ENCODE peak calls at places on chromosome 7, in seven cellular contexts. D, R, P, F, G, Q and V are unnamed samples.

GRCh38 chr7:148397985-148398384 is 192.6 kb upstream of the C7orf33 start:
- DNase-seq in F (no peak), Q (no peak), R (no peak), G (no peak), D (no peak), P (no peak), V (no peak)

GRCh38 chr7:44285561-44285960 is 39.8 kb downstream of the CAMK2B start:
- DNase-seq in D (no peak), Q (no peak), P (no peak), G (no peak), R (peak), F (no peak), V (no peak)

GRCh38 chr7:137081276-137081675 is 212.8 kb downstream of the CHRM2 start:
- DNase-seq in P (no peak), G (no peak), R (no peak), D (no peak), F (no peak), Q (no peak), V (no peak)

GRCh38 chr7:117484988-117485655 is 5.3 kb downstream of the CFTR start:
- DNase-seq in G (no peak), P (no peak), F (no peak), Q (no peak), D (no peak), R (no peak), V (no peak)

GRCh38 chr7:52150952-52151351 is 834.3 kb upstream of the COBL start:
- DNase-seq in P (no peak), D (no peak), G (no peak), F (no peak), Q (no peak), R (no peak), V (no peak)

GRCh38 chr7:70143089-70144044 is 545.1 kb downstream of the AUTS2 start:
- DNase-seq in P (no peak), G (no peak), R (no peak), F (no peak), Q (no peak), D (no peak), V (no peak)

GRCh38 chr7:4771737-4772136 is 3.7 kb upstream of the AP5Z1 start:
- DNase-seq in G (no peak), R (no peak), F (no peak), Q (no peak), D (no peak), P (no peak), V (no peak)

GRCh38 chr7:133773601-133774000 is 353.5 kb upstream of the LRGUK start:
- DNase-seq in F (no peak), D (no peak), G (no peak), R (no peak), Q (no peak), P (no peak), V (no peak)

GRCh38 chr7:132930881-132931280 is 151.0 kb downstream of the CHCHD3 start:
- DNase-seq in F (no peak), G (no peak), R (no peak), D (no peak), P (no peak), Q (no peak), V (peak)

GRCh38 chr7:98202367-98203195 is 8.7 kb upstream of the BHLHA15 start:
- DNase-seq in F (no peak), D (no peak), Q (peak), G (no peak), P (no peak), R (peak), V (no peak)

GRCh38 chr7:7861211-7861633 is 107.4 kb upstream of the GLCCI1 start:
- DNase-seq in D (no peak), P (no peak), F (no peak), Q (no peak), R (no peak), G (peak), V (no peak)

GRCh38 chr7:142549007-142549406 is 200.3 kb upstream of the PRSS1 start:
- DNase-seq in Q (no peak), P (no peak), D (no peak), F (no peak), R (no peak), G (no peak), V (no peak)

GRCh38 chr7:2622869-2623697 is 8.7 kb upstream of the TTYH3 start:
- DNase-seq in R (peak), F (no peak), G (no peak), D (no peak), Q (peak), P (no peak), V (no peak)

GRCh38 chr7:129771928-129772479 is 160.5 kb downstream of the NRF1 start:
- DNase-seq in R (peak), D (no peak), Q (no peak), P (no peak), G (no peak), F (no peak), V (no peak)

GRCh38 chr7:10940748-10941358 is 32.8 kb upstream of the PHF14 start:
- DNase-seq in G (peak), R (no peak), Q (no peak), F (no peak), P (no peak), D (no peak), V (no peak)

GRCh38 chr7:114910787-114911186 is 11.1 kb upstream of the MDFIC start:
- DNase-seq in R (no peak), D (no peak), G (no peak), P (no peak), F (no peak), Q (no peak), V (no peak)

GRCh38 chr7:42128703-42129102 is 108.3 kb downstream of the GLI3 start:
- DNase-seq in F (no peak), G (no peak), D (no peak), R (no peak), P (no peak), Q (no peak), V (no peak)

GRCh38 chr7:4103352-4104091 is 578.6 kb upstream of the FOXK1 start:
- DNase-seq in F (no peak), D (no peak), Q (no peak), P (no peak), G (peak), R (peak), V (no peak)

GRCh38 chr7:78039791-78040776 is 241.5 kb downstream of the PHTF2 start:
- DNase-seq in F (no peak), G (peak), R (peak), Q (peak), D (peak), P (no peak), V (peak)

GRCh38 chr7:7858559-7858958 is 110.0 kb upstream of the GLCCI1 start:
- DNase-seq in D (no peak), Q (no peak), R (no peak), G (no peak), F (no peak), P (no peak), V (no peak)

GRCh38 chr7:101138149-101138870 is 11.4 kb downstream of the SERPINE1 start:
- DNase-seq in P (peak), R (no peak), D (peak), G (peak), Q (no peak), F (peak), V (peak)

GRCh38 chr7:101927389-101928306 is 110.2 kb downstream of the CUX1 start:
- DNase-seq in G (no peak), Q (no peak), P (no peak), F (no peak), D (no peak), R (peak), V (no peak)

GRCh38 chr7:115782716-115783460 is 247.7 kb downstream of the TFEC start:
- DNase-seq in D (no peak), R (no peak), Q (no peak), P (no peak), F (no peak), G (no peak), V (no peak)

GRCh38 chr7:77479536-77480088 is 57.5 kb upstream of the PTPN12 start:
- DNase-seq in Q (no peak), F (no peak), R (no peak), P (no peak), G (peak), D (no peak), V (no peak)

GRCh38 chr7:28315565-28316420 is 96.5 kb upstream of the CREB5 start:
- DNase-seq in Q (no peak), R (no peak), P (peak), D (peak), G (no peak), F (no peak), V (no peak)

GRCh38 chr7:97001656-97002554 is 3.4 kb upstream of the DLX6 start:
- DNase-seq in G (no peak), D (no peak), F (no peak), P (no peak), Q (no peak), R (no peak), V (no peak)

GRCh38 chr7:101911800-101912705 is 94.6 kb downstream of the CUX1 start:
- DNase-seq in P (no peak), F (no peak), G (no peak), D (peak), Q (no peak), R (peak), V (no peak)

GRCh38 chr7:129127601-129128000 is 16.9 kb upstream of the TSPAN33 start:
- DNase-seq in G (no peak), Q (no peak), R (no peak), D (no peak), P (no peak), F (no peak), V (no peak)

GRCh38 chr7:142788303-142789286 is 17.8 kb downstream of the PRSS2 start:
- DNase-seq in G (no peak), Q (no peak), D (no peak), F (no peak), R (no peak), P (no peak), V (no peak)

GRCh38 chr7:70408891-70409290 is 723.1 kb upstream of the GALNT17 start:
- DNase-seq in Q (no peak), G (no peak), P (no peak), D (no peak), R (no peak), F (no peak), V (no peak)

GRCh38 chr7:124879771-124880170 is 49.9 kb downstream of the POT1 start:
- DNase-seq in D (no peak), P (no peak), R (no peak), Q (no peak), G (no peak), F (no peak), V (no peak)

GRCh38 chr7:20219446-20220292 is 2.5 kb upstream of the MACC1 start:
- DNase-seq in Q (peak), G (no peak), F (peak), P (peak), R (peak), D (peak), V (peak)

GRCh38 chr7:88452648-88453047 is 146.0 kb upstream of the STEAP4 start:
- DNase-seq in D (no peak), G (no peak), F (no peak), R (no peak), P (no peak), Q (no peak), V (no peak)

GRCh38 chr7:77858278-77858677 is 59.7 kb downstream of the PHTF2 start:
- DNase-seq in R (no peak), G (no peak), Q (no peak), F (no peak), D (no peak), P (no peak), V (no peak)

GRCh38 chr7:48376263-48376662 is 205.0 kb downstream of the ABCA13 start:
- DNase-seq in Q (no peak), D (no peak), G (no peak), P (no peak), F (no peak), R (no peak), V (no peak)

GRCh38 chr7:50470250-50471163 is 20.4 kb upstream of the FIGNL1 start:
- DNase-seq in D (no peak), P (no peak), Q (no peak), F (no peak), R (peak), G (no peak), V (no peak)

GRCh38 chr7:158268851-158269535 is 318.6 kb downstream of the PTPRN2 start:
- DNase-seq in Q (no peak), G (no peak), D (no peak), F (no peak), R (peak), P (no peak), V (no peak)

GRCh38 chr7:64793106-64793755 is 997 bp upstream of the ZNF138 start:
- DNase-seq in G (no peak), P (no peak), D (no peak), F (no peak), R (no peak), Q (no peak), V (peak)

DNA sequence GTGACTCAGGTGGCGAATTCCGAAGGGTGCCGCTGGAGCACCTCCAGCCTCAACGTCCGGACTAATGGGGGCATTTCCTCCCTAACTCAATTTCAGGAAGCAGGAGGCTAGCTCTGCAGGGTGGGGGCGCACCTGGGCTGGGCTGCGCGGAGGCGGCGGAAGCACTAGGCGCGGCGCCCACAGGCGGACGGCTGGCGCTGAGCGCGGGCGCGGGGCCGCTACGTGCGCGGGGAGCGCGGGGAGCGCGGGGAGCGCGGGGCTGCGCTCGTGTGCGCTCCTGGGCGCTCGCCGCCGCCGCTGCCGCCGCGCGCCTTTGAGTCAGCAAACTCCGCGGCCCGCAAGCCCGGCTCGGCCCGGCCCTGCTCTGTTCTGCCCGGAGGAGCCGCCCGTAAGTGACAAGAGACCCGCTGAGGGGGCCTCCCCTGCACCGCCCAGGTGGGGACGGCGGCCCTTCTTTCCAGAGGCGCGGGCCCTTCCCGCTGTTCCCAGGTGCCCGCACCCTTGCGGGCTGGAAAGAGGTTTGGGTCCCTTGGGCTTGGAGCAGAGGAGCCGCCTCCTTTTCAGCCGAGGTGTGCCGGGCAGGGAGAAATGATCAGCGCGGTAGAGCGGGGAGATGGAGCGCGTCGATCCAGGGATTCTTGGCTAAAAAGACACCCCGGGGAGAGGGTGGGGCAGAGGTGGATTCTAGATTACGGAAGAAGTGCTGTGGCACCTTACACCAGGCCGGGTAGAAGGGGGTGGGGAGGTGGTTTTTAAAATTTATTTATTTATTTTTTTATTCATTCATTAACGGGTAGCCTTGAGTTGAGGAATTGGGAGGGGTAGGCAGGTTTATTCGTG is at the start of gene SNX10:
- DNase-seq in Q (peak), P (no peak), G (peak), D (peak), R (peak), F (no peak), V (peak)
- TF ChIP-seq POLR2A in Q (no peak), P (no peak), G (peak), D (no peak), R (no peak), F (no peak), V (no peak)

DNA sequence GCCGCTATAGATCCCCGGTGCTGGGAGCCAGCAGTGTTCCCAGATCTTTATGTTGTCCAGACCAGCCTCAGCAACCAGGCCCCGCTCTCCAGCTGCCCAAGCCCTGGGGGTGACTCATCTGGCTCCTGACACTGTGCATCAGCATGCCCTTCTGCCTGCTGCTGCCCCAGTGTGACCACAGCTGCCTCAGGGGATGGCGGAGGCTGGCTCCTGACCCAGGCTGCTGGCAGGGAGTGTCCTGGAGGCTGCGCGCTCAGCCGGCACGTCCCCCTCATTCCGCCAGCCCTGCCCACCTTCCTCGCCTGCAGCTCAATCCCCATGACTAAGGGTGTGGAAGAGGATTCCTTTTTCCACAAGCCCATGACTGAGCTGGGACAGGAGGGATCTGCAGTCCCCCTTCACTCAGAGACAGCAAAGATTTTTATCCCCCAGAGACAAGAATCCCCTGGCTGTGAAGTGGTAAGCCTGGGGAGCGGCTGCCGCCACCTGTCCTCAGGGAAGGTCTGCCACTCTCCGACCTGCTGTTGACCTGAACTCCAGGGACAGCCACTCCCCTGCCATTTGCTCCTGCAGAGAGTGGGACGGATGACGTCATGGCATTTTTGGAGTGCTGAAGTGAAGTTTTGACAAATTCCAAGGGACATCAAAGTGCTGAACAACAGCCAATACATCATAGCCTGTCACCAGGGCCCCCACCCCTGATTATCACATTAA is 182.8 kb upstream of the BMPER start:
- DNase-seq in Q (no peak), R (no peak), D (no peak), P (no peak), G (peak), F (no peak), V (no peak)
- TF ChIP-seq POLR2A in Q (no peak), R (no peak), D (no peak), P (no peak), G (no peak), F (no peak), V (no peak)

DNA sequence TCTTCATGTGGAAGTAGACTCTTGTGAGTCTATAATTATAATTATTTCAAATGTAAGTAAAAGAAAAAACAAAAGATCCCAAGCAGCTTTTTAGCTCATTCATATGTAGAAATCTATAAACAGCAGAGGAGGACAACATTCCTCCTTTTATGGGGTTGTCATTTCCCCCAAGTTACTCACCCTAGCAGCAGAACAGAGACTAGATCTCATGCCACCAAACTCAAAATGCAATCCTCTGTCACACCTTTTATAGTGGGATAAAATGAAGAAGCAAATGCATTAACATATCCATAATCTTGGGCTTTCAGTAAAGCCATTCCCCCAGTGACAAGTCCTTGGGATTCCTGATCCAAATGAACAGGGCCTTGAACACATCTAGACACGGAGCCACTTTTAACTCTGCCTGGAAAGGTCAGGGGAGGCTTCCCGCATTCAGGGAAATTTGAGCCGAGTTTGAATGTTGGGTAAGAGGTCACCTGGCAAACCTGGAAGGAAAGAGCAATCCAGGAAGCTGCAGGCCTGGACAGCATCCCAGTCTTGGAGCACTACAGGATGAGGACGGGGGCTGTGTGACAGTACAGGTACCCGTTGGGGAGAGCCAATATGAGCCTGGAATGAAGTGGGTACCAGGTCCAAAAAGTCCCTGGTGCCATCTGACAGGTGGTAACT is 76.4 kb downstream of the DOCK4 start:
- DNase-seq in D (peak), R (no peak), Q (peak), P (no peak), G (no peak), F (no peak), V (no peak)
- TF ChIP-seq POLR2A in D (no peak), R (no peak), Q (no peak), P (no peak), G (no peak), F (no peak), V (no peak)

DNA sequence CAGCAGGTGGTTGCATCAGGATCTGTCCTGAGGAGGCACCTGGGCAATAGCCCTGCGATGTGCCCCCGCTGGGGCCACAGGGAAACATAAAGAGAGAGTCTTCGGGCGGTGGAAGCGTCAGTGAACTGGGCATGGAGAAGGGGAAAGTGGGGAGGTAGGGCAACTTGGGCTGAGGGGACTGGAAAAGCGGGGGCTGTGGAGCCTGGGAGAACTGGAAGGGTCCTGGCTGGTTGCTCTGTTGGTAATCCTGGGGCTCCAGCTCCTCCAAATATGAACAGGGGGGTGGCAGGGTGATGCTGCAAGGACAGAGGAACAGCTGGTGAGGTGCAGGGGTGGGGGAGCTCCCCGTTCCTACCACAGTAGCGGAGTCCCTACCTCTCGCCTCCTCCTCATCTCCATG is 5.2 kb downstream of the NOBOX start:
- DNase-seq in F (no peak), Q (no peak), R (no peak), P (no peak), G (no peak), D (no peak), V (no peak)
- TF ChIP-seq POLR2A in F (no peak), Q (no peak), R (no peak), P (no peak), G (no peak), D (no peak), V (no peak)

DNA sequence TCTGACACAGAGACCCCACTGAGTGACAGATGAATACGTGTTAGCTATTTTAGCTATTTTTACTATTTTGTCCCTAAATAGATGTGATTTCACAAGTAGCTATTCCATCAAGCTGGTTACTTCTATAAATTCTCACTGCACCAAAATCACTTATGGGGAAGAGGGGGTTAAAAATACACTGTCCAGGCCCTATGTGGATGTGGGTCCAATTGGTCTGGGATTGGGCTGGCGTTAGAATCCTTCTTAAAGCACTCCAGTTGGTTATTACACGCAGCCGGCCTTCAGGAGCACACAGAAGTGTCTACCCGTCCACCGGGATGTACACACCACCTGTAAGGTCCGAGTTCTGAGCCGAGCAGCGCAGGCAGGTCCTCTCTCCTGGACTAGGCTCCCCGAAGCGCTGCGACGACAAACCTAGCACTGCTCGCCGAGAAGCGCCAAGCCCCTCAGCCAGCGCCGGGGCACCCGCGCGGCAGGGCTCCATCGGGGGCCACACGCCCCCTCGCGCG is 222.3 kb upstream of the MKLN1 start:
- DNase-seq in Q (no peak), F (no peak), G (no peak), D (no peak), P (peak), R (no peak), V (no peak)
- TF ChIP-seq POLR2A in Q (no peak), F (no peak), G (no peak), D (peak), P (no peak), R (no peak), V (no peak)